ENCODE peak calls at places on chromosomes 2 and 18, in four cellular contexts. One of them, this sample, is unnamed.

GRCh38 chr2:177868792-177869191 is 203.8 kb downstream of the PDE11A start:
- DNase-seq in PC-9: no peak
- DNase-seq in osteocyte: no peak
- DNase-seq in CD8-positive, alpha-beta T cell: no peak
- DNase-seq in this sample: no peak

GRCh38 chr2:26840937-26841610 is 6.9 kb upstream of the DPYSL5 start:
- DNase-seq in CD8-positive, alpha-beta T cell: no peak
- DNase-seq in PC-9: no peak
- DNase-seq in osteocyte: no peak
- DNase-seq in this sample: no peak

GRCh38 chr2:203740741-203741363 is 34.4 kb downstream of the CD28 start:
- DNase-seq in PC-9: no peak
- DNase-seq in osteocyte: no peak
- DNase-seq in CD8-positive, alpha-beta T cell: no peak
- DNase-seq in this sample: no peak

GRCh38 chr2:128172191-128172590 is 81.2 kb downstream of the UGGT1 start:
- DNase-seq in PC-9: peak; percentile 7
- DNase-seq in osteocyte: no peak
- DNase-seq in CD8-positive, alpha-beta T cell: no peak
- DNase-seq in this sample: no peak

GRCh38 chr2:13308989-13309388 is 592.3 kb downstream of the TRIB2 start:
- DNase-seq in PC-9: no peak
- DNase-seq in osteocyte: no peak
- DNase-seq in CD8-positive, alpha-beta T cell: no peak
- DNase-seq in this sample: no peak

GRCh38 chr18:77055429-77056310 is 76.9 kb downstream of the MBP start:
- DNase-seq in CD8-positive, alpha-beta T cell: no peak
- DNase-seq in osteocyte: no peak
- DNase-seq in PC-9: no peak
- DNase-seq in this sample: no peak

GRCh38 chr2:110816404-110817365 is 84.3 kb downstream of the ACOXL start:
- DNase-seq in PC-9: no peak
- DNase-seq in osteocyte: peak; percentile 69
- DNase-seq in CD8-positive, alpha-beta T cell: no peak
- DNase-seq in this sample: no peak

GRCh38 chr2:231709636-231709980 is 1.3 kb downstream of the PTMA start:
- DNase-seq in osteocyte: no peak
- DNase-seq in PC-9: peak; percentile 47
- DNase-seq in CD8-positive, alpha-beta T cell: peak; percentile 71
- DNase-seq in this sample: no peak

GRCh38 chr18:58979615-58980014 is 114.9 kb downstream of the ZNF532 start:
- DNase-seq in PC-9: no peak
- DNase-seq in osteocyte: no peak
- DNase-seq in CD8-positive, alpha-beta T cell: no peak
- DNase-seq in this sample: no peak

GRCh38 chr18:63476666-63477065 is at the start of gene SERPINB5:
- DNase-seq in osteocyte: no peak
- DNase-seq in PC-9: peak; percentile 89
- DNase-seq in CD8-positive, alpha-beta T cell: no peak
- DNase-seq in this sample: no peak

GRCh38 chr2:212180684-212181083 is 357.9 kb downstream of the ERBB4 start:
- DNase-seq in PC-9: no peak
- DNase-seq in osteocyte: no peak
- DNase-seq in CD8-positive, alpha-beta T cell: no peak
- DNase-seq in this sample: no peak

GRCh38 chr2:190446750-190447516 is 38.8 kb downstream of the MFSD6 start:
- DNase-seq in PC-9: no peak
- DNase-seq in osteocyte: no peak
- DNase-seq in CD8-positive, alpha-beta T cell: no peak
- DNase-seq in this sample: no peak

GRCh38 chr2:62309465-62310091 is 113.7 kb downstream of the B3GNT2 start:
- DNase-seq in PC-9: no peak
- DNase-seq in CD8-positive, alpha-beta T cell: peak; percentile 60
- DNase-seq in osteocyte: no peak
- DNase-seq in this sample: no peak

GRCh38 chr2:105858868-105859693 is 114.4 kb downstream of the NCK2 start:
- DNase-seq in osteocyte: peak; percentile 63
- DNase-seq in CD8-positive, alpha-beta T cell: peak; percentile 49
- DNase-seq in PC-9: peak; percentile 53
- DNase-seq in this sample: no peak

GRCh38 chr2:6053711-6054393 is 361.7 kb downstream of the SOX11 start:
- DNase-seq in CD8-positive, alpha-beta T cell: no peak
- DNase-seq in osteocyte: no peak
- DNase-seq in PC-9: no peak
- DNase-seq in this sample: no peak

GRCh38 chr2:238591732-238592131 is 165.0 kb downstream of the ASB1 start:
- DNase-seq in PC-9: no peak
- DNase-seq in CD8-positive, alpha-beta T cell: no peak
- DNase-seq in osteocyte: peak; percentile 34
- DNase-seq in this sample: no peak

GRCh38 chr2:37366773-37367172 is 22.3 kb downstream of the QPCT start:
- DNase-seq in PC-9: no peak
- DNase-seq in osteocyte: no peak
- DNase-seq in CD8-positive, alpha-beta T cell: no peak
- DNase-seq in this sample: no peak

GRCh38 chr2:152481881-152482280 is 146.9 kb downstream of the FMNL2 start:
- DNase-seq in osteocyte: no peak
- DNase-seq in PC-9: no peak
- DNase-seq in CD8-positive, alpha-beta T cell: no peak
- DNase-seq in this sample: no peak

GRCh38 chr2:86673976-86674670 is 46.0 kb upstream of the RMND5A start:
- DNase-seq in osteocyte: no peak
- DNase-seq in CD8-positive, alpha-beta T cell: no peak
- DNase-seq in PC-9: no peak
- DNase-seq in this sample: no peak

GRCh38 chr2:86675104-86675503 is 45.0 kb upstream of the RMND5A start:
- DNase-seq in PC-9: no peak
- DNase-seq in osteocyte: no peak
- DNase-seq in CD8-positive, alpha-beta T cell: no peak
- DNase-seq in this sample: no peak

GRCh38 chr2:86673011-86673410 is 47.1 kb upstream of the RMND5A start:
- DNase-seq in CD8-positive, alpha-beta T cell: no peak
- DNase-seq in PC-9: no peak
- DNase-seq in osteocyte: no peak
- DNase-seq in this sample: no peak

GRCh38 chr2:86679036-86679435 is 41.1 kb upstream of the RMND5A start:
- DNase-seq in PC-9: no peak
- DNase-seq in CD8-positive, alpha-beta T cell: no peak
- DNase-seq in osteocyte: no peak
- DNase-seq in this sample: no peak

DNA sequence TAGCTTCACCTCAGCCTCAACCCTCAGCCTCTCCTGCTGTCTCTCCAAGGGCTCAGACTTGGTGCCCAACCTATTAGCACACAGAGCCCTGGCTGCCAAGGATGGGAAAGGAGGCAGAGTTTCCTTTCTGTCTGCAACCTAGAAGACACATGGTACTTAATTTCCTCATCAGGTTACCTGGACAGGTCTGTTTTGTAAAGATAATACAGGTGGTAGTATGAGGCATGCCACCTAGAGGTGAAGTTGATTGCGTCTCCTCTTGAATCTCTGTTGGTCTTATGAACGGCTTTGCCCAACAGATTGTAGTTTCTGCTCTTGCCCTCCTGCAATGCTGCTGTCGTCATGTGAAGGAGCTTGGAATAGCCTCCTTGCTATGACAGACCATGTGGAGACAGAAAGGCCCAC is 44.5 kb upstream of the RMND5A start:
- DNase-seq in osteocyte: no peak
- DNase-seq in PC-9: no peak
- DNase-seq in CD8-positive, alpha-beta T cell: no peak
- DNase-seq in this sample: no peak
- TF ChIP-seq CTCF in osteocyte: no peak
- TF ChIP-seq CTCF in PC-9: peak; percentile 50
- TF ChIP-seq CTCF in CD8-positive, alpha-beta T cell: no peak
- TF ChIP-seq CTCF in this sample: no peak

GRCh38 chr2:160087854-160088745 is 25.7 kb upstream of the PLA2R1 start:
- DNase-seq in PC-9: no peak
- DNase-seq in osteocyte: no peak
- DNase-seq in CD8-positive, alpha-beta T cell: no peak
- DNase-seq in this sample: no peak
- TF ChIP-seq CTCF in PC-9: peak; percentile 56
- TF ChIP-seq CTCF in osteocyte: no peak
- TF ChIP-seq CTCF in CD8-positive, alpha-beta T cell: no peak
- TF ChIP-seq CTCF in this sample: peak; percentile 34

DNA sequence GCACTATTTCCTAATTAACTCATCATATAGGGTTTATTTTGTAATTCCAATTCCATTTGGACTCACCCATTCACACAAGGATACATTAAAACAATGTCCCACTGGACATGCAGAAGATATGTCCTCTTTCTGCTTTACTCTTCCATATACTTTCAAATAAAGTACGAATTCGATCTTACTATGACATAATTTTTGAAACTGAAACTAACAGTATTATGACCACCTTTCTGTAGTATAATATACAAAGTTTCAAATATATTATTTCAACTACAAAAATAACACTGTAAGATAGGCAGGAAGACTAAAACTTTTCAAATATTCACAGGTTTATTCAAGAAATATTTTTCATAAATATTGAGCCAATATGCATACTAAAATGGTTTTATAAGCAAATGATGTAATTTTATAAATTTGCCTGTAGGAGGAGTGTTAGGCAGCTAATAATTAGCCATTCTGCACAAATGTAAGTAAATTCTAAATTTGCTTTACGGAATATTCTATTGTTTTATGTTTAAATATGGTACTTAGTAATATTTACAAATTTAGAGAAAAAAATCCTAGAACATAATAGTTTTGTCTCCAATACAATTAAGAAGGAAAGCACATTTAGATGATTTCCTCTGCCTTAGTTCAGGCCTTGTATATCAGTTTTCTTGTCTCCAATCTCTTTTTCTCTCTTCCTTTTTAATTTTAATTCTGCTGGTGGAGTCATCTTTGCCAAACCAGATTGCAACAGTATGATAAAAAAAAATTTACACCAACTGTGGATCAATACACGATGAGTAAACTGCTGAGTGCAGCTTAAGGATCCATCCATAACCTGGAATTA is 85.9 kb downstream of the CERKL start:
- DNase-seq in CD8-positive, alpha-beta T cell: no peak
- DNase-seq in osteocyte: no peak
- DNase-seq in PC-9: no peak
- DNase-seq in this sample: no peak
- TF ChIP-seq CTCF in CD8-positive, alpha-beta T cell: no peak
- TF ChIP-seq CTCF in osteocyte: peak; percentile 47
- TF ChIP-seq CTCF in PC-9: peak; percentile 70
- TF ChIP-seq CTCF in this sample: peak; percentile 51

GRCh38 chr2:164498841-164499240 is 122.4 kb downstream of the GRB14 start:
- DNase-seq in CD8-positive, alpha-beta T cell: no peak
- DNase-seq in osteocyte: no peak
- DNase-seq in PC-9: no peak
- DNase-seq in this sample: no peak

GRCh38 chr2:164504253-164504652 is 117.0 kb downstream of the GRB14 start:
- DNase-seq in CD8-positive, alpha-beta T cell: no peak
- DNase-seq in PC-9: no peak
- DNase-seq in osteocyte: no peak
- DNase-seq in this sample: no peak
- TF ChIP-seq CTCF in CD8-positive, alpha-beta T cell: no peak
- TF ChIP-seq CTCF in PC-9: no peak
- TF ChIP-seq CTCF in osteocyte: peak; percentile 22
- TF ChIP-seq CTCF in this sample: peak; percentile 47

GRCh38 chr2:137944714-137945113 is 19.6 kb upstream of the HNMT start:
- DNase-seq in PC-9: no peak
- DNase-seq in CD8-positive, alpha-beta T cell: no peak
- DNase-seq in osteocyte: no peak
- DNase-seq in this sample: no peak

GRCh38 chr2:137943035-137943830 is 21.0 kb upstream of the HNMT start:
- DNase-seq in CD8-positive, alpha-beta T cell: no peak
- DNase-seq in PC-9: no peak
- DNase-seq in osteocyte: no peak
- DNase-seq in this sample: no peak

GRCh38 chr2:137942785-137943034 is 21.6 kb upstream of the HNMT start:
- DNase-seq in osteocyte: no peak
- DNase-seq in PC-9: no peak
- DNase-seq in CD8-positive, alpha-beta T cell: no peak
- DNase-seq in this sample: no peak

GRCh38 chr2:137945229-137945628 is 19.0 kb upstream of the HNMT start:
- DNase-seq in PC-9: no peak
- DNase-seq in CD8-positive, alpha-beta T cell: no peak
- DNase-seq in osteocyte: no peak
- DNase-seq in this sample: no peak

GRCh38 chr2:137943948-137944347 is 20.3 kb upstream of the HNMT start:
- DNase-seq in osteocyte: no peak
- DNase-seq in PC-9: no peak
- DNase-seq in CD8-positive, alpha-beta T cell: no peak
- DNase-seq in this sample: no peak
- TF ChIP-seq CTCF in osteocyte: no peak
- TF ChIP-seq CTCF in PC-9: no peak
- TF ChIP-seq CTCF in CD8-positive, alpha-beta T cell: no peak
- TF ChIP-seq CTCF in this sample: no peak

GRCh38 chr2:68762112-68762511 is 27.5 kb downstream of the ARHGAP25 start:
- DNase-seq in CD8-positive, alpha-beta T cell: no peak
- DNase-seq in PC-9: no peak
- DNase-seq in osteocyte: no peak
- DNase-seq in this sample: no peak
- TF ChIP-seq CTCF in CD8-positive, alpha-beta T cell: no peak
- TF ChIP-seq CTCF in PC-9: no peak
- TF ChIP-seq CTCF in osteocyte: no peak
- TF ChIP-seq CTCF in this sample: no peak

This sample was measured in neural crest cell.